ENCODE peak calls at places on chromosomes 6 and 20, in six cellular contexts. Q, J, W, S, V and D are unnamed samples.
A peak's percentile ranks its signal among the peaks of the same experiment; 100 is the strongest.

GRCh38 chr6:150898390-150899170 is 33.1 kb downstream of the MTHFD1L start:
- DNase-seq in Q (no peak), J (no peak), W (no peak), S (no peak), V (no peak), D (no peak)

GRCh38 chr6:142945446-142946180 is 637 bp upstream of the HIVEP2 start:
- DNase-seq in Q (peak; percentile 66), J (no peak), W (peak; percentile 48), S (peak; percentile 58), V (no peak), D (no peak)

GRCh38 chr6:106192824-106193223 is 106.7 kb downstream of the PRDM1 start:
- DNase-seq in Q (no peak), J (no peak), W (peak; percentile 33), S (peak; percentile 27), V (no peak), D (no peak)

GRCh38 chr20:59385461-59385860 is 85.0 kb downstream of the EDN3 start:
- DNase-seq in Q (no peak), J (no peak), W (no peak), S (no peak), V (no peak), D (peak; percentile 25)

GRCh38 chr6:116497089-116497676 is 14.3 kb upstream of the CALHM5 start:
- DNase-seq in Q (no peak), J (no peak), W (no peak), S (no peak), V (no peak), D (no peak)

GRCh38 chr20:43490038-43490437 is 17.5 kb upstream of the L3MBTL1 start:
- DNase-seq in Q (no peak), J (no peak), W (no peak), S (no peak), V (no peak), D (no peak)

GRCh38 chr6:46175446-46175845 is 4.7 kb upstream of the ENPP5 start:
- DNase-seq in Q (no peak), J (no peak), W (no peak), S (no peak), V (no peak), D (no peak)

GRCh38 chr6:155117266-155117665 is 122.2 kb downstream of the TIAM2 start:
- DNase-seq in Q (no peak), J (no peak), W (peak; percentile 77), S (peak; percentile 88), V (no peak), D (no peak)

GRCh38 chr6:105810105-105810921 is 275.8 kb upstream of the PRDM1 start:
- DNase-seq in Q (no peak), J (no peak), W (peak; percentile 81), S (peak; percentile 54), V (peak; percentile 34), D (no peak)

GRCh38 chr20:46400253-46400652 is 6.2 kb downstream of the ELMO2 start:
- DNase-seq in Q (peak; percentile 27), J (no peak), W (peak; percentile 65), S (no peak), V (no peak), D (no peak)

GRCh38 chr6:89433637-89434499 is 916 bp downstream of the ANKRD6 start:
- DNase-seq in Q (peak; percentile 23), J (peak; percentile 23), W (no peak), S (no peak), V (no peak), D (no peak)

GRCh38 chr6:170086639-170087420 is 204.0 kb downstream of the DLL1 start:
- DNase-seq in Q (peak; percentile 8), J (no peak), W (no peak), S (no peak), V (no peak), D (no peak)

GRCh38 chr6:16432075-16433032 is 194.0 kb downstream of the GMPR start:
- DNase-seq in Q (no peak), J (no peak), W (peak; percentile 31), S (no peak), V (no peak), D (no peak)

GRCh38 chr20:60125521-60125920 is 167.3 kb downstream of the CDH26 start:
- DNase-seq in Q (no peak), J (no peak), W (no peak), S (no peak), V (no peak), D (no peak)

GRCh38 chr6:133300896-133301295 is 59.7 kb downstream of the EYA4 start:
- DNase-seq in Q (no peak), J (no peak), W (no peak), S (no peak), V (no peak), D (no peak)

GRCh38 chr20:52230406-52230805 is 38.8 kb upstream of the ZFP64 start:
- DNase-seq in Q (no peak), J (peak; percentile 80), W (no peak), S (no peak), V (no peak), D (no peak)

GRCh38 chr6:24666097-24666615 is 543 bp downstream of the TDP2 start:
- DNase-seq in Q (no peak), J (no peak), W (peak; percentile 55), S (peak; percentile 33), V (peak; percentile 13), D (no peak)

GRCh38 chr6:72245565-72245964 is 359.2 kb downstream of the RIMS1 start:
- DNase-seq in Q (no peak), J (no peak), W (no peak), S (peak; percentile 1), V (no peak), D (peak; percentile 7)

GRCh38 chr20:53711333-53712211 is 117.9 kb upstream of the ZNF217 start:
- DNase-seq in Q (no peak), J (no peak), W (no peak), S (peak; percentile 69), V (no peak), D (no peak)

GRCh38 chr6:16511048-16511660 is 250.1 kb downstream of the ATXN1 start:
- DNase-seq in Q (no peak), J (no peak), W (peak; percentile 54), S (peak; percentile 65), V (no peak), D (no peak)

GRCh38 chr6:169183233-169183632 is 70.4 kb downstream of the THBS2 start:
- DNase-seq in Q (no peak), J (no peak), W (no peak), S (no peak), V (no peak), D (no peak)

GRCh38 chr20:56890011-56890410 is 260.9 kb downstream of the TFAP2C start:
- DNase-seq in Q (no peak), J (no peak), W (no peak), S (no peak), V (no peak), D (no peak)

GRCh38 chr6:139557547-139557946 is 183.1 kb upstream of the CITED2 start:
- DNase-seq in Q (no peak), J (no peak), W (no peak), S (no peak), V (no peak), D (no peak)

GRCh38 chr6:159665868-159666635 is 27.0 kb downstream of the SOD2 start:
- DNase-seq in Q (no peak), J (no peak), W (peak; percentile 40), S (no peak), V (no peak), D (no peak)

GRCh38 chr20:17661121-17661744 is 20.8 kb downstream of the RRBP1 start:
- DNase-seq in Q (peak; percentile 11), J (no peak), W (peak; percentile 62), S (no peak), V (no peak), D (no peak)

GRCh38 chr6:34001706-34002645 is 143.9 kb downstream of the GRM4 start:
- DNase-seq in Q (no peak), J (no peak), W (no peak), S (no peak), V (no peak), D (no peak)

GRCh38 chr20:17761612-17762011 is 61.8 kb downstream of the BANF2 start:
- DNase-seq in Q (no peak), J (no peak), W (no peak), S (no peak), V (no peak), D (no peak)

GRCh38 chr20:7672551-7672950 is 267.7 kb downstream of the HAO1 start:
- DNase-seq in Q (no peak), J (no peak), W (no peak), S (no peak), V (no peak), D (no peak)

GRCh38 chr6:116764961-116765841 is at the start of gene FAM162B:
- DNase-seq in Q (peak; percentile 24), J (no peak), W (peak; percentile 49), S (no peak), V (no peak), D (no peak)

GRCh38 chr20:884983-885952 is 30.9 kb downstream of the ANGPT4 start:
- DNase-seq in Q (no peak), J (peak; percentile 25), W (peak; percentile 81), S (no peak), V (no peak), D (peak; percentile 79)

GRCh38 chr6:53306819-53307347 is 41.9 kb downstream of the ELOVL5 start:
- DNase-seq in Q (no peak), J (no peak), W (no peak), S (peak; percentile 80), V (peak; percentile 31), D (no peak)

GRCh38 chr6:16800942-16801341 is 39.7 kb upstream of the ATXN1 start:
- DNase-seq in Q (no peak), J (no peak), W (peak; percentile 31), S (no peak), V (no peak), D (no peak)

GRCh38 chr6:16591681-16592549 is 169.3 kb downstream of the ATXN1 start:
- DNase-seq in Q (no peak), J (no peak), W (no peak), S (no peak), V (no peak), D (no peak)

GRCh38 chr6:91428953-91429560 is 842.2 kb upstream of the MAP3K7 start:
- DNase-seq in Q (no peak), J (no peak), W (no peak), S (no peak), V (no peak), D (no peak)

GRCh38 chr20:23622839-23623343 is 14.9 kb downstream of the CST3 start:
- DNase-seq in Q (peak; percentile 87), J (peak; percentile 59), W (peak; percentile 94), S (peak; percentile 78), V (no peak), D (no peak)

GRCh38 chr20:12414446-12415274 is 497.0 kb downstream of the BTBD3 start:
- DNase-seq in Q (no peak), J (no peak), W (no peak), S (no peak), V (no peak), D (no peak)

GRCh38 chr6:154923199-154923869 is 71.8 kb upstream of the TIAM2 start:
- DNase-seq in Q (no peak), J (no peak), W (no peak), S (no peak), V (no peak), D (no peak)

GRCh38 chr6:115467726-115468125 is 593.0 kb downstream of the FRK start:
- DNase-seq in Q (no peak), J (no peak), W (no peak), S (no peak), V (no peak), D (no peak)

GRCh38 chr6:163634514-163635171 is 220.1 kb downstream of the QKI start:
- DNase-seq in Q (no peak), J (peak; percentile 94), W (no peak), S (no peak), V (no peak), D (no peak)